ENCODE peak calls at places on chromosomes 13 and 19, in eight cellular contexts. O is A673, J is fibroblast of lung, B is foreskin keratinocyte, P is heart right ventricle, F is PC-3, V is H9, W is OCI-LY7. T is an unnamed sample.

GRCh38 chr13:29270536-29271045 is 324.9 kb downstream of the SLC7A1 start:
- DNase-seq in J (no peak), V (no peak), W (no peak), B (no peak), O (no peak), F (no peak), P (no peak), T (no peak)

GRCh38 chr19:13621413-13621812 is 115.1 kb upstream of the CACNA1A start:
- DNase-seq in B (peak), F (peak), V (peak), P (no peak), J (peak), W (peak), O (peak), T (peak)

GRCh38 chr13:23715762-23716235 is 145.6 kb downstream of the TNFRSF19 start:
- DNase-seq in V (peak), F (peak), B (no peak), P (no peak), J (no peak), W (peak), O (peak), T (no peak)

GRCh38 chr19:17510220-17510993 is 1.0 kb upstream of the PGLS start:
- DNase-seq in V (no peak), B (no peak), W (peak), P (no peak), J (peak), O (no peak), F (no peak), T (no peak)

GRCh38 chr13:33158830-33159229 is 126.7 kb downstream of the STARD13 start:
- DNase-seq in B (no peak), O (no peak), W (no peak), V (no peak), F (no peak), J (no peak), P (no peak), T (no peak)

GRCh38 chr19:46374526-46375475 is 27.9 kb downstream of the PPP5C start:
- DNase-seq in O (no peak), J (no peak), W (no peak), P (no peak), B (no peak), F (no peak), V (peak), T (no peak)

GRCh38 chr19:7450243-7451223 is 38.3 kb downstream of the PEX11G start:
- DNase-seq in B (no peak), O (peak), W (peak), J (peak), F (peak), P (no peak), V (peak), T (no peak)

GRCh38 chr13:113094410-113094800 is 11.2 kb upstream of the F7 start:
- DNase-seq in B (no peak), V (no peak), J (no peak), F (no peak), O (no peak), P (no peak), W (no peak), T (no peak)

GRCh38 chr19:31351212-31352193 is 2.3 kb upstream of the TSHZ3 start:
- DNase-seq in P (peak), O (peak), F (peak), V (no peak), B (peak), W (no peak), J (peak), T (peak)

GRCh38 chr19:7874080-7874856 is at the start of gene PRR36:
- DNase-seq in O (peak), V (peak), B (no peak), F (peak), P (no peak), W (no peak), J (no peak), T (no peak)

GRCh38 chr13:50421457-50422130 is 406.4 kb downstream of the KCNRG start:
- DNase-seq in J (peak), O (no peak), F (peak), P (no peak), W (no peak), V (no peak), B (no peak), T (peak)

GRCh38 chr13:102729560-102730275 is 34.9 kb upstream of the METTL21C start:
- DNase-seq in O (peak), W (no peak), P (no peak), J (peak), V (no peak), B (peak), F (peak), T (peak)

GRCh38 chr13:23754506-23754905 is 134.7 kb downstream of the MIPEP start:
- DNase-seq in B (no peak), W (no peak), P (no peak), O (no peak), F (no peak), J (no peak), V (no peak), T (no peak)

GRCh38 chr19:40612831-40613668 is 11.9 kb downstream of the LTBP4 start:
- DNase-seq in P (peak), J (no peak), F (no peak), V (peak), B (no peak), W (peak), O (peak), T (peak)

GRCh38 chr19:42345191-42345812 is 19.9 kb downstream of the MEGF8 start:
- DNase-seq in P (no peak), F (no peak), B (no peak), O (no peak), W (no peak), J (peak), V (no peak), T (no peak)

GRCh38 chr13:42396901-42397670 is 125.1 kb downstream of the AKAP11 start:
- DNase-seq in F (peak), O (no peak), P (no peak), J (no peak), V (no peak), W (no peak), B (no peak), T (peak)

GRCh38 chr19:35318679-35319448 is 10.1 kb upstream of the CD22 start:
- DNase-seq in P (peak), O (no peak), B (peak), J (peak), V (peak), W (no peak), F (peak), T (peak)

GRCh38 chr13:84940801-84941200 is 858.4 kb downstream of the SLITRK6 start:
- DNase-seq in O (no peak), W (no peak), V (no peak), P (no peak), F (no peak), J (no peak), B (no peak), T (no peak)

GRCh38 chr19:12521996-12522395 is 29.3 kb downstream of the ZNF564 start:
- DNase-seq in J (no peak), V (peak), B (no peak), W (peak), O (no peak), F (no peak), P (no peak), T (no peak)
- TF ChIP-seq CTCF in J (peak), V (peak), B (peak), W (peak), O (no peak), F (peak), P (no peak), T (no peak)

DNA sequence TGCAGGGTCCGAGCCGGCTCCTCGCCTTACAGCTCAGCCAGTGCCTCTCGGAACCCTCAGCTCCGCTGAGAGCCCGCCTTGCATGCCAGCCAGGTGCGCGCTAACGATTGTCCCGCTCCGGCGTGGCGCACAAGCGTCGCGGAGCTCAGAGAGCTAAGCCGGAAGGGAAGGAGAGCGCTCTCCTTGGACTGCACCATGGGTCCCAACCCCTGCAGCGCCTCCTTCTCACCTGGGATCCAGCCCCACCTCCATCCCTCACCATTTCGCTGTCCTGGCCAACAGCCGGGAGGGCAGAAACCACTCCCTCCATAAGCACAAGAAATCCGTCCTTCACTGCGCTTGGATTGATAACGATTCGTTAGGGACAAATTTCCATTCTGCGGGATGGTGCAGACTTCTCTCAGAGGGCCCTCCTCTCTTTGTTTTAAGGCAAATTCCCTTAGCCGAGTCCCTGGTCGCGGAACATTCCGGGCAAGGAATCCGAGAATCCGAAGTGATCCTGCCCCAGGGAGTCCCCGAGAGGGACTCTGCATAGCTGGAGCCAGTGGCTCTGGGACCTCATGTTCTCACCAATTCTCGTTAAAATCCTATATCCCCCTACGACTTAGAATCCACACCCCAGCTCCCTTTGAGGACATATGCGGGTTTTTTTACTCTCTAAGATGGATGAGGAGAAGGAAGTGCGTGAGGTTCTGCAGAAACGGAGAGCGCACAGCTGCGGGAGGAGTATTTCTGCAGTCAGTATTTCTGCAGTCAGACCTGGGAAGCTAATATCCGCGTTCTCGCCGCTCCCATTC is 2.8 kb downstream of the GSX1 start:
- DNase-seq in F (no peak), W (no peak), B (no peak), P (no peak), O (no peak), V (peak), J (no peak), T (no peak)
- H3K27ac ChIP-seq in F (no peak), W (no peak), B (no peak), P (no peak), O (no peak), V (no peak), J (no peak), T (no peak)

GRCh38 chr13:106989866-106990265 is 421.9 kb upstream of the ARGLU1 start:
- DNase-seq in O (no peak), B (no peak), P (no peak), F (no peak), W (no peak), V (no peak), J (no peak), T (no peak)

GRCh38 chr13:106986033-106986484 is 418.1 kb upstream of the ARGLU1 start:
- DNase-seq in V (peak), W (no peak), J (peak), P (no peak), B (peak), F (no peak), O (no peak), T (no peak)

GRCh38 chr13:106987435-106987800 is 419.5 kb upstream of the ARGLU1 start:
- DNase-seq in B (no peak), J (peak), V (no peak), F (no peak), O (no peak), W (no peak), P (peak), T (no peak)

GRCh38 chr13:106990594-106990993 is 422.7 kb upstream of the ARGLU1 start:
- DNase-seq in W (no peak), P (no peak), V (no peak), B (no peak), F (no peak), O (no peak), J (no peak), T (no peak)

GRCh38 chr13:106986687-106987434 is 418.9 kb upstream of the ARGLU1 start:
- DNase-seq in V (no peak), F (no peak), O (no peak), W (no peak), B (no peak), P (no peak), J (no peak), T (no peak)
- TF ChIP-seq CTCF in V (no peak), F (no peak), O (no peak), W (no peak), B (no peak), P (no peak), J (no peak), T (no peak)

GRCh38 chr13:73661687-73662425 is 472.3 kb downstream of the KLF12 start:
- DNase-seq in V (peak), W (no peak), J (no peak), F (no peak), P (no peak), B (no peak), O (no peak), T (no peak)

GRCh38 chr13:73656863-73657262 is 477.3 kb downstream of the KLF12 start:
- DNase-seq in J (no peak), F (peak), P (no peak), B (peak), V (no peak), W (no peak), O (no peak), T (peak)

GRCh38 chr13:73658639-73659038 is 475.6 kb downstream of the KLF12 start:
- DNase-seq in B (no peak), P (no peak), O (no peak), V (no peak), F (no peak), W (no peak), J (no peak), T (no peak)

GRCh38 chr13:73661066-73661465 is 473.1 kb downstream of the KLF12 start:
- DNase-seq in J (no peak), F (no peak), B (no peak), W (no peak), V (no peak), O (no peak), P (no peak), T (no peak)

DNA sequence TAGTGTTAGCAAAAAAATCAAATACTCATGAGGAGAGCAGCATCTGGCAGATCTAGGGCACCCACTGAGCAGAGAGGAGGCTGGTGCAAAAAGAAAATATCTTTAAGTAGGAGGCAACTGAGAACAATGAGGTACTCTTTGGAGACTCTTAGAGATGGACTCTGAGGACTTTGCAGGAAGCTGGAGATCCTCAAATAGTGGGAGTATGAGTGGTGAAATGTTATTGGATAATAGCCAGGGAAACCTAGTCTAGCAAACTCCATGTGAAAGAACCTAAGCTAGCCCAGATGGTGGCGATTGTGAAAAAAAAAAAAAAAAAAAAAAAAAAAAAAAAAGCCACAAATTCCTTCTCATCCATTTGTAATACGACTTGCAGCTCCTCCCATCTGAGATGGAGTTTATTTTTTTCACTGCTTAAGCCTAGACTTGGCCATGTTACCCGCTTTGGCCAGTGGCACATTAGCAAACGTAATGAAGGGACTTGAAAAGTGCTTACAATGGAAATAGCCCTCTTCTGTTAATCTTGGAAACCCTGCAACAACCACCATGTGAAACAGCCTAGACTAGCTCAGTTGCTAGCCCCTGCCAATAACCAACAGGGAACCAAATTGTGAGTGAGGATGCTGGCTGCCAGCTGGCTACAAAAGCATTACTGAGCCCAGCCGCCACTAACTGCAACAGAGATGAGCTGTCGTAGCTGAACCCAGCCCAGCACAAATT is 476.2 kb downstream of the KLF12 start:
- DNase-seq in P (peak), J (peak), W (no peak), B (no peak), V (no peak), F (no peak), O (peak), T (no peak)
- H3K27ac ChIP-seq in P (no peak), J (no peak), W (no peak), B (peak), V (no peak), F (peak), O (no peak), T (no peak)

GRCh38 chr19:47802521-47803043 is 1.8 kb downstream of the TPRX1 start:
- DNase-seq in J (no peak), P (no peak), W (no peak), F (no peak), B (no peak), V (no peak), O (no peak), T (no peak)

GRCh38 chr19:47801270-47801669 is 3.1 kb downstream of the TPRX1 start:
- DNase-seq in B (no peak), F (no peak), V (no peak), P (no peak), O (no peak), J (no peak), W (no peak), T (no peak)

GRCh38 chr19:47797996-47798903 is 6.1 kb downstream of the TPRX1 start:
- DNase-seq in P (no peak), J (no peak), F (no peak), O (no peak), W (no peak), V (no peak), B (no peak), T (no peak)

GRCh38 chr19:47796785-47797184 is 7.6 kb downstream of the TPRX1 start:
- DNase-seq in O (no peak), W (no peak), F (no peak), J (no peak), B (no peak), P (no peak), V (no peak), T (no peak)

GRCh38 chr19:47798904-47799266 is 5.5 kb downstream of the TPRX1 start:
- DNase-seq in V (no peak), O (no peak), W (no peak), F (no peak), J (no peak), P (no peak), B (no peak), T (no peak)
- TF ChIP-seq CTCF in V (no peak), O (no peak), W (no peak), F (no peak), J (no peak), P (no peak), B (no peak), T (no peak)

GRCh38 chr19:56562766-56563165 is 4.5 kb upstream of the ZNF470 start:
- DNase-seq in J (no peak), B (no peak), V (no peak), F (no peak), O (no peak), P (no peak), W (no peak), T (no peak)

GRCh38 chr19:56567274-56568120 is at the start of gene ZNF470:
- DNase-seq in J (peak), P (peak), V (peak), F (peak), W (peak), O (peak), B (peak), T (peak)

DNA sequence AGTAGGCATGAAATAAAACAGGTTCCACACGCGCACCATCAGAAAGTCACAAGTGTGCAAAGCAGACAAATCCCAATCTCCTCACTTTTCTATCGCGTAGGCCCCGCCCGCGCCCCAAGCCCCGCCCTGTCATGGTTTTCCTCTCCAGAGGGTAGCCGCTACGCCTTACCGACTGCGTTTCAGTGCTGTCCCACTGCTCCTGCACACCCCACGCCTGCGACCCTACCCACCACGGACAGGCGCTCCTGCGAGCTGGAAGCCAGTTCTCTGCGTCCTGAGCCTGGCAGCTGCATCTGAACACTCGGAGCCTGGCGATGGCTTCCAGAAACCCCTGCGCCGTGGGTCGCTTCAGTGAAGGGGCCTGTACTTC is 379 bp upstream of the ZNF470 start:
- DNase-seq in P (peak), O (peak), B (no peak), J (peak), V (peak), F (no peak), W (no peak), T (peak)
- H3K27ac ChIP-seq in P (peak), O (peak), B (no peak), J (peak), V (no peak), F (no peak), W (no peak), T (peak)

DNA sequence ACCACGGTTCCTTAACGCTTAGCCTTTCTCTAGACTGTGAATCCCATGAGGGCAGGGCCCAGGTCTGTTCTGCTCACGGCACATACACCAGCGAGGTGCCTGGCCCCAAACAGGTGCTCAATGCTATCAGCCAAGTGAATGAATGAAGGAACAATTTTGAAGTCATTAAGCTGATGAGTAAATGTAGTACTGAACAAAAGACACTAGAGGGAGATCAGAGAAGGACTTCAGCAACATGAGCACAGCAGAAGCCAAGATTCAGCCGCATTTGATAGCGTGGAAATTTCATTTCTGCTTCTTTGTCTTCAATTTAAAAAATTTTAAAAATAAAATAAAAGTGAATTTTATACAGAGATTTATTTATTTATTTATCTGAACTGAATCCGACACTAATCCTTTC is 20.1 kb upstream of the MYO16 start:
- DNase-seq in O (peak), P (no peak), W (no peak), B (no peak), V (no peak), F (peak), J (peak), T (peak)
- TF ChIP-seq CTCF in O (peak), P (peak), W (peak), B (peak), V (peak), F (peak), J (peak), T (peak)

DNA sequence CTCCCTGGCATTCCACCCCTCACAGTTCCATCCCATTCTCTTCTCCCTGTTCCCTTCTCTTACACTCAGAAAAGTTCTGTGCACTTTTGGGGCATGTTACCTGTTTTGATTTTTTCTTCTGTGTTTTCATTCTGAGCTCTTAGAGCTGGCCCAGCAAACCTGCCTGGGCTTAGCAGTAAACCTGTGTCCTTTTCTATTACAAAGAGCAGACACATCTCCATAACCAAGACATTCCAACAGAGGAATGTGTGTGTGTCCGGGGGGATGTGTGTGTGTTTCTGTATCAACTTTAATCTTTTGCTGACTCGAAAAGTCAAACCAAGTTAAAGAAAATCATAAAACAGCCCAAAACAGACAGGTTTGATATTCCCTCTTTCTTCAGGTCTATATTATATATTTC is 49.1 kb upstream of the SOX21 start:
- DNase-seq in B (no peak), P (no peak), J (no peak), W (no peak), V (peak), O (no peak), F (no peak), T (no peak)
- H3K27ac ChIP-seq in B (no peak), P (no peak), J (no peak), W (no peak), V (peak), O (no peak), F (no peak), T (no peak)

T was measured in RWPE1.